ENCODE peak calls at places on chromosomes 16 and 17, in six cellular contexts. Z is neuronal stem cell, S is IMR-90, L is H9, A is trophoblast cell, H is H1. T is an unnamed sample. For H3K4me1, the result is how much of the 10 kb centered on the place peaks cover.

GRCh38 chr17:45816966-45817365 is 27.7 kb upstream of the SPPL2C start:
- DNase-seq in Z (no peak), S (no peak), L (no peak), A (no peak), H (no peak), T (no peak)

GRCh38 chr17:57195790-57196460 is 60.4 kb upstream of the MSI2 start:
- DNase-seq in Z (no peak), S (no peak), L (no peak), A (no peak), H (no peak), T (no peak)

GRCh38 chr16:68782198-68783174 is 45.4 kb downstream of the CDH1 start:
- DNase-seq in Z (no peak), S (no peak), L (no peak), A (no peak), H (no peak), T (no peak)

GRCh38 chr16:67943619-67944503 is at the start of gene LCAT:
- DNase-seq in Z (no peak), S (no peak), L (no peak), A (no peak), H (no peak), T (no peak)

GRCh38 chr17:72661093-72661944 is 431.2 kb downstream of the SLC39A11 start:
- DNase-seq in Z (no peak), S (no peak), L (no peak), A (peak), H (no peak), T (peak)

GRCh38 chr16:82888616-82889015 is 261.8 kb downstream of the CDH13 start:
- DNase-seq in Z (no peak), S (peak), L (no peak), A (no peak), H (no peak), T (no peak)

GRCh38 chr16:81748476-81749198 is 30.5 kb upstream of the PLCG2 start:
- DNase-seq in Z (no peak), S (no peak), L (no peak), A (no peak), H (no peak), T (peak)

GRCh38 chr17:60646701-60647100 is 30.9 kb upstream of the BCAS3 start:
- DNase-seq in Z (no peak), S (no peak), L (no peak), A (no peak), H (no peak), T (no peak)

GRCh38 chr17:81223758-81224122 is 975 bp upstream of the CEP131 start:
- DNase-seq in Z (no peak), S (no peak), L (no peak), A (peak), H (no peak), T (peak)

GRCh38 chr17:81221842-81222619 is 734 bp downstream of the CEP131 start:
- DNase-seq in Z (no peak), S (no peak), L (no peak), A (peak), H (no peak), T (no peak)

GRCh38 chr17:81221371-81221841 is 1.4 kb downstream of the CEP131 start:
- DNase-seq in Z (peak), S (no peak), L (no peak), A (no peak), H (no peak), T (peak)

GRCh38 chr17:81222620-81222905 is 202 bp downstream of the CEP131 start:
- DNase-seq in Z (no peak), S (no peak), L (no peak), A (no peak), H (no peak), T (no peak)

DNA sequence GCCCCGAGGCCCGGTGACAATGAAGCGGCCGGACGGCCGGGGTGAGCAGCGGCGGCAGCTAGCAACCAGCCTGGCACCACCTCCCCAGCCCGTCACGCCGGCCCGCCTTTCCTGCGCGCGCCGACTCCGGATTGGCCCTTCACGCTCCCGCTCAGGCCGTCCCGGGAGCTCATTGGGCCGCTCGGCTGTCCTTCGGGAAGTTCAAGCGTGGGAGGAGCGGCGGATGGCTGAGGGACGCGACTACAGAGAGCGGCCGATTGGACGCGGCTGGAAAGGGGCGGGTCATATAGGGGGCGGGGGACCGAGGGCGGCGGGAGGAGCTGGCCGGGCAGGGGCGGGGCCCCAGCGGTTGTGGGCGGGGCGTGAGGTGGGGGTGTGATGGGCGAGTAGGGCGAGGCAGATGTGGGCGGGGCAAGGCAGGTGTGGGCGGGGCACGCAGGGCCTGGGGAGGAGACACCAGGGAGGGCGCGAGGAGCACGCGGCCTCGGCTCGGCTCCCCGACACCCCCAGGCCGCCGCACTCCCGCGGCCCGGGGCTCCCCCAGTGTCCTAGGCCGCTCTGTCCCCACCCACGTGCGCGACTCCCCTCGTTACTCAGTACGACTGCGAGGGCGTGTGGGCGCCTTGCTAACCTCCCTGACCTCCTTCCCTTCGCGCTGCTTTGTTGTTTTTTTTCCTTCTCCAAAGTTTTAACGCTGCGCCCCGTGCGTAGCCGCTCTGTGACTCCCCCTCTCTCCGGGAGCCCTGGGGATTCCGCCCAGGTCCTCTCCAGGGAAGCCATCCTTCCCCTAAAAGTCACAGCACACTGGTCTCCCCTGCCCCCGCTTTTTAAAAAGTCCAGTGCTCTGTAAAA is at the start of gene CEP131:
- DNase-seq in Z (peak), S (peak), L (peak), A (peak), H (peak), T (peak)
- H3K18ac ChIP-seq in Z (peak), S (no peak), L (peak), A (peak), H (peak), T (peak)

GRCh38 chr17:15157051-15157450 is 108.1 kb downstream of the PMP22 start:
- DNase-seq in Z (no peak), S (peak), L (no peak), A (peak), H (no peak), T (peak)
- H3K4me1 ChIP-seq in Z (under half), S (under half), L (under half), A (under half), H (under half), T (under half)

GRCh38 chr17:77392376-77393273 is 251.9 kb downstream of the SEC14L1 start:
- DNase-seq in Z (no peak), S (no peak), L (peak), A (no peak), H (peak), T (peak)

GRCh38 chr17:77395609-77396008 is 254.8 kb downstream of the SEC14L1 start:
- DNase-seq in Z (no peak), S (no peak), L (no peak), A (no peak), H (no peak), T (no peak)

GRCh38 chr17:77393274-77393600 is 252.5 kb downstream of the SEC14L1 start:
- DNase-seq in Z (no peak), S (no peak), L (no peak), A (no peak), H (no peak), T (no peak)

GRCh38 chr17:77394540-77395295 is 253.9 kb downstream of the SEC14L1 start:
- DNase-seq in Z (no peak), S (no peak), L (no peak), A (no peak), H (no peak), T (no peak)

DNA sequence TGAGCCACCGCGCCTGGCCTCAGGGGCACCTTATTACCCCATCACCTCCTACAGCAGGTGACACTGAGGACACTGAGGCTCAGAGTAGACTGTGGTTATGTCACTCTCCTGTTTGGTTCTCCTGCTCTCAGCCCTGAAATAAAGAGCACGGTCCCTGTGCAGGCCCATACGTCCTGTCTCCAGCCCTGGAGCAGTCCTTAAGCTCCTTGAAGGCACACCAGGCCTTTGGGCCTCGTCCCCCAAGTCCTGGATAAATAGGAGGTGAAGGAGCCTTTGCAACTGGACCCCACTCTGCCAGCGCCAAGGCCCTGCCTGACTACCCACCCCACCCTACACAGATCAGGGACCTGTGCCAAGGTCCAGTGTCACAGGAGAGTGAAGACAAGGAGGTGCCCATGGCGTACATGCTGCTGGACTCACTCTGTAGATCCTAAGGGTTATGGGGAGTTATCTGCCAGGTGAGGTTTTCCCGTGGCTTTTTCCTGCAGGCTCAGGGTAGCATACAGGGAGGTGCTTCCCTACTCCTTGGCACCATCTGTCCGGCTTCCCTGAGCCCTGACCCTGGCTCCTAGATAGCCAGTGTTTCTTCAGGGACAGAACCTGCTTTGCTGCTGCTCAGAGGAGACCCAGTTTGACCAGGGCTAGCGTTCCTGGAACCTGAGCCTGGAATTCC is 253.2 kb downstream of the SEC14L1 start:
- DNase-seq in Z (no peak), S (no peak), L (no peak), A (no peak), H (no peak), T (no peak)
- H3K18ac ChIP-seq in Z (peak), S (peak), L (no peak), A (peak), H (peak), T (no peak)

GRCh38 chr17:38418693-38419507 is 9.4 kb upstream of the ARHGAP23 start:
- DNase-seq in Z (no peak), S (no peak), L (peak), A (no peak), H (no peak), T (no peak)

GRCh38 chr17:38416840-38417209 is 11.4 kb upstream of the ARHGAP23 start:
- DNase-seq in Z (no peak), S (no peak), L (no peak), A (no peak), H (no peak), T (no peak)

GRCh38 chr17:38418069-38418692 is 10.1 kb upstream of the ARHGAP23 start:
- DNase-seq in Z (no peak), S (no peak), L (no peak), A (no peak), H (no peak), T (no peak)

GRCh38 chr17:38415250-38416194 is 12.7 kb upstream of the ARHGAP23 start:
- DNase-seq in Z (no peak), S (peak), L (peak), A (no peak), H (no peak), T (peak)

DNA sequence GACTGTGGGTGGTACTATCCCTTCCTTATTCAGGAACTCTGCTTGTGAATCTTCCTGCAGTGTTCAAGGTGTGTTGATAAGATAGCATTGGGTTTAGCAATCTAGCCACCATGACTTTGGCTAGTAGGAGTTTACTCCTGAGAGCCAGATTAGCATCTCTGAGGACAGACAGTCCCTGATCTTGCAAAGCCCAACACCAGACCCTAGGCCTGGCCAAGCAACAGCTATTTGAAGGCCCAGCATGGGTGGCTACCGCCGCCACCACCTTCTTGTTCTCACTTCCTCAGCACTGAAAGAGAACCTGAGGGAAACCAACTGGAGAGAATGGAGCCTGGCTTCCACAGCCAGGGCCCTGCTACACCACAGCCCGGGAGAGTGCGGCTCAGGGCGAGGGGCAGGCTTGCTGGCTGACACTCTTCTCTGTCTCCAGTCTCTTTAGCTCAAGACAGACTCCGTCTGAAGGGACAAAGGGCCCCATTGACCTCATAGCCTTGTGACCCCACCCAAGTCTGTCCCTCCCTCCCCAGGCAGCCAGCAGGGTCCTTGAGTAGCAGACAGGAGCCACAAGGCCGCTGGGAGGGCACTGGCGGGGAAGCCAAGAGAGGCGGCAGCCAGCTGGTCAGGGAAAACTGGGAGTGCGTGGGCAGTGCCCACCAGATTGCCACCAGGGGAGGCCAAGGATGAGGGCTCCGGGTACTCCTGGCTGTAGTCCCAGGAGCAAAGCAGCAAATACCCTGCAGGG is 10.9 kb upstream of the ARHGAP23 start:
- DNase-seq in Z (no peak), S (no peak), L (peak), A (no peak), H (no peak), T (peak)
- H3K4me1 ChIP-seq in Z (half or more), S (under half), L (under half), A (under half), H (under half), T (under half)